ENCODE peak calls at places on chromosome X, in five cellular contexts. W is stomach; A is effector memory CD4-positive, alpha-beta T cell; B is Peyer's patch; L is Karpas-422. G is an unnamed sample.

GRCh38 chrX:150199803-150200202 is 163.3 kb upstream of the MAMLD1 start:
- DNase-seq in W (no peak), L (no peak), A (no peak), B (no peak), G (no peak)

GRCh38 chrX:42242044-42242443 is 318.7 kb upstream of the CASK start:
- DNase-seq in B (no peak), L (no peak), W (no peak), A (no peak), G (no peak)

GRCh38 chrX:55161581-55161980 is 58.6 kb upstream of the PAGE5 start:
- DNase-seq in L (no peak), W (no peak), A (no peak), B (no peak), G (no peak)

GRCh38 chrX:63884821-63885790 is 100.1 kb upstream of the ARHGEF9 start:
- DNase-seq in A (no peak), B (no peak), W (no peak), L (no peak), G (no peak)

GRCh38 chrX:20481632-20482031 is 214.9 kb upstream of the RPS6KA3 start:
- DNase-seq in L (no peak), B (no peak), W (no peak), A (no peak), G (no peak)

GRCh38 chrX:124388562-124388961 is 42.2 kb downstream of the SH2D1A start:
- DNase-seq in B (peak; percentile 31), A (peak; percentile 4), L (peak; percentile 84), W (peak; percentile 55), G (no peak)

GRCh38 chrX:48541140-48541814 is 1.8 kb downstream of the TBC1D25 start:
- DNase-seq in W (no peak), A (no peak), L (no peak), B (no peak), G (no peak)

GRCh38 chrX:134930501-134930900 is 60.3 kb upstream of the SMIM10 start:
- DNase-seq in A (no peak), B (no peak), W (no peak), L (no peak), G (no peak)

GRCh38 chrX:37993857-37994619 is 12.3 kb upstream of the SYTL5 start:
- DNase-seq in W (peak; percentile 74), A (peak; percentile 0), B (no peak), L (peak; percentile 93), G (peak; percentile 75)

GRCh38 chrX:2696698-2697215 is 5.7 kb downstream of the CD99 start:
- DNase-seq in A (no peak), W (no peak), B (peak; percentile 56), L (peak; percentile 46), G (no peak)

GRCh38 chrX:72526534-72527508 is 45.8 kb downstream of the HDAC8 start:
- DNase-seq in W (no peak), L (no peak), B (no peak), A (no peak), G (no peak)

GRCh38 chrX:30674799-30675198 is 21.6 kb downstream of the GK start:
- DNase-seq in A (no peak), L (no peak), B (no peak), W (no peak), G (no peak)

DNA sequence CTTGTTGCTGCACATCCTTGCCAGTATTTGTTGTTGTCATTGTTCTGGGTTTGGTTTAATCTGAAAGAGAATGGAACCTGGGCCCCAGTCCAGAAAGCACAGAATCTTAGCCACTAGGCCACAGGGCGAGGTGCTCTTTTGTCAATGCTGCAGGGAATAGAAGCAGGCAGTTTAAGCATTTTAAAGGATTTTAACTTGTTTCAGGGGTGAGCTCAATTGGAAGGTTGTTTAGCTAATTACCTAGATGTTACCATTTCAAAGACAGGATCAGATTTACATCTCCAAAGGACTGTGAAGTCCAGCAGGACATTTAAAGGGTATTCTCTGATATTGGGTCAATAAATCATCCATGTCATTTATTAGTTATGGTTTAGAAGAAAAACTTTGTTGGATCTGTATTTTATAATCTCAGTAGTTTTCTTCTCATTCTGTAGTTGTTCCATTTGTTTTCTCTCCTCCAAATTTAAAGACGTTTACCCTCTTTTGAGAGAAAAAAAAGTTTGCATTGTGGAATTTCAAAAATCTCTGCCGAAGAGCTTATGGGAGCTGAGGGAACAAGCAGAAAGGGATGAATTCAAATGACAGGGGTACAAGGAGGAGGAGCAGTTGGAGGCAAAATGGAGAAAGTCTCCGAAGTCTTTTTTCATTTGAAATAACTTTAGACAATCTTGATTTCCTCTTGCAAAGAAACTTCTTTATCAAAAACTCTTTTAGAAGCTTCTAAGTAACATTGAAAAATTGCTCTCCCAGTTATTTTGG is 57.5 kb upstream of the FAM47C start:
- DNase-seq in L (no peak), B (no peak), A (no peak), W (no peak), G (no peak)
- H3K27me3 ChIP-seq in L (no peaks in the 10 kb centered on the region), B (no peaks in the 10 kb centered on the region), A (no peaks in the 10 kb centered on the region), W (no peaks in the 10 kb centered on the region), G (no peaks in the 10 kb centered on the region)

DNA sequence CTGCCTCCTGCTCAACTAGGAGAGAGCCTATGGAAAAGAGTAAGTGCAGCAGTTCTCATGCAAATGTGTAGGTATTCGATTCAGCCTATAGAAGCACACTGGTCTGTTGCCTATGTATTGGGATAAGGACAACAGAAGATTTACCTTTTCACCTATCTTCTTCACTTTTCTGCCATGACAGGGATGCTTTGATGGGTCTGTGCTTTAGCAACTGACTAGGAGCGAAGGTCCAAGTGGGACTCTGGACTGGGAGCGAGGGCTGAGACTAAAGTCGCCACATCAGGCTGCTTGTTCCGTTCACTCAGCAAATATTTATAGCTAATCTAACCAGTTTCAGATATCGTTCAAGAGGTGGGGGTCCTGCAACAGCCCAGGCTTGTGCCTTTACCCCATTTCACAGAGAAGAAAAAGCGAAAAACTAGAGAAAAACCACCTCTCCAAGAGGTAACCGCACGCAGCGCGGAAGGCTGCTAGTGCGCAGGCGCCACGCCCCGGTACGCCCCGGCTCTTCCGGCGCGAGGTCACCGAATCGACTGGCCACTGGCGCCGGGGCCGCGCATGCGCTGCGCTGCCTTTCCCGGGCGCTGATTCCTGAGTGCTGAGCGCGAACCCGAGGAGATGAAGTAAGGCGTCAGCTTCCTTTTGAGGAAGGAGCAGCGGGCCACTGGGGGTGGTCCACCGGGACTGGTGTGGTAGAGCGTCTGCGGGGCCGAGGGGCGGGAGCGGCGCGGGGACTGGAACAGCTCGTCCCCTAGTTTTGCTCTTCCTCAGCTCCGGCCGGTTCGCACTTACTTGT is at the start of gene RBMX2:
- DNase-seq in A (peak; percentile 58), W (peak; percentile 77), B (peak; percentile 62), L (peak; percentile 87), G (peak; percentile 91)
- H3K27ac ChIP-seq in A (peak within 1 kb of the TSS; percentile 67), W (peak within 1 kb of the TSS; percentile 70), B (peak within 1 kb of the TSS; percentile 79), L (peak within 1 kb of the TSS; percentile 43), G (peak within 1 kb of the TSS; percentile 67)

GRCh38 chrX:120140293-120140981 is 18.0 kb upstream of the RHOXF2 start:
- DNase-seq in A (no peak), W (no peak), B (no peak), L (no peak), G (peak; percentile 45)
- H3K4me1 ChIP-seq in A (no peaks in the 10 kb centered on the region), W (no peaks in the 10 kb centered on the region), B (no peaks in the 10 kb centered on the region), L (no peaks in the 10 kb centered on the region), G (no peaks in the 10 kb centered on the region)

GRCh38 chrX:153814591-153815315 is 15.6 kb downstream of the PDZD4 start:
- DNase-seq in B (no peak), W (no peak), A (no peak), L (no peak), G (no peak)
- H3K27me3 ChIP-seq in B (no peaks in the 10 kb centered on the region), W (peaks cover 4% of the 10 kb centered on the region), A (no peaks in the 10 kb centered on the region), L (no peaks in the 10 kb centered on the region), G (no peaks in the 10 kb centered on the region)

GRCh38 chrX:25013593-25014365 is 2.0 kb downstream of the ARX start:
- DNase-seq in A (no peak), L (peak; percentile 62), B (no peak), W (no peak), G (no peak)

GRCh38 chrX:25014366-25014838 is 1.4 kb downstream of the ARX start:
- DNase-seq in A (no peak), B (no peak), L (no peak), W (no peak), G (no peak)

GRCh38 chrX:25012433-25012735 is 3.4 kb downstream of the ARX start:
- DNase-seq in W (no peak), L (no peak), B (no peak), A (no peak), G (no peak)

GRCh38 chrX:25011589-25012432 is 4.0 kb downstream of the ARX start:
- DNase-seq in W (no peak), L (no peak), A (no peak), B (no peak), G (no peak)

DNA sequence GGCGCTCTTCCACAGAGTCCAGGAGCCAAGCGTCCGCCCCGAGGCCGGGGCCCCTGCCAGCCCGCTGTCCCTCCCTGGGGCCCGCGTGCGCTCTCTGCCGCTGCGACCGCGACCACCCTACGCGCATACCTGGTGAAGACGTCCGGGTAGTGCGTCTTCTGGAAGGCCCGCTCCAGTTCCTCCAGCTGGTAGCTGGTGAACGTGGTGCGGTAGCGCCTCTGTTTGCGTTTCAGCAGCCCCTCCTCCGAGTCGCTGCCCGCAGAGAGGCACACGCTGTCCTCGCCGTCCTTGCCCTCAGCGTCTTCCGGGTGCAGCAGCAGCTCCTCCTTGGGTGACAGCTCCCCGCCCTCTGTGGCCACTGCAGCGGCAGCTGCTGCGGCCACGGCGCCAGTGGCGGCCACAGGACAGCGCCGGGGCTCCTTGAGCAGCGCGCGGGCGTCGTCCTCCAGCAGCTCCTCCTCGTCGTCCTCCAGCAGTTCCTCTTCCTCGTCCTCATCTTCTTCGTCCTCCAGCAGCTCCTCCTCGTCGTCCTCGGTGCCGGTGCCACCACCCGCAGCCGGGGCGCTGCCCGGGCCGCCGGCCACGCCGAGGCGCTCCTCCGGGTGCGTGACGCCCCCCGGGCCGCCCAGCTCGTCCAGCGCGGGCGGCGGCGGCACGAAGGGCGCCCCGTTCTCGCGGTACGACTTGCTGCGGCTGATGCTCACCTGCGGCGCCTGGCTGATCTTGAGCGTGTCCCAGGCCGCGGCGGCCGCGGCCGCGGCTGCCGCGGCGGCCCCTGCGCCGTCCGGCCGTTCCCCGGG is 2.8 kb downstream of the ARX start:
- DNase-seq in B (no peak), L (peak; percentile 43), W (no peak), A (no peak), G (no peak)
- H3K27ac ChIP-seq in B (no peak overlapping the region), L (no peak overlapping the region), W (no peak overlapping the region), A (no peak overlapping the region), G (no peak overlapping the region)

GRCh38 chrX:11187001-11187400 is 75.9 kb downstream of the HCCS start:
- DNase-seq in W (no peak), B (no peak), L (no peak), A (no peak), G (no peak)

GRCh38 chrX:11190745-11191510 is 79.8 kb downstream of the HCCS start:
- DNase-seq in W (peak; percentile 39), B (no peak), A (no peak), L (no peak), G (no peak)

GRCh38 chrX:11185861-11186260 is 74.7 kb downstream of the HCCS start:
- DNase-seq in W (no peak), B (no peak), L (no peak), A (no peak), G (no peak)

GRCh38 chrX:11189097-11189496 is 78.0 kb downstream of the HCCS start:
- DNase-seq in B (no peak), A (no peak), W (no peak), L (no peak), G (no peak)

DNA sequence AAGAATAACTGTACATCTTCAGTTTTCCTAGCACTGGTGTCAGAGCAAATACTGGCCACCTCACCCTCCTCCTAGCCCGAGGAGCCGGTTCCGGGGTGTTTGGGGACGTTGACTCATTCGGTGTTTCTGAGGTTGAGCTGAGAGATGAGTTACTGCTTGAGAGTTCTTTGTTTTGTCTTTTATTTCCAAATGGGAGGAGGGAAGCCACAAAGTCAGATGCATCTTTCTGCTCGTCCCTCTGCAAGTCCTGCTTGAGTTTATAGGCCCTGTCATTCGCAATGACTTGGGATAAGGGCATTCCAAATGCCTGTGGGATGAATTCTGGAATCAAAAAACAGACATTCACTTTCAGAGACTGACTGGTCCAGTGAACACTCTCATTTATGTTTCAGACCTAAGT is 77.5 kb downstream of the HCCS start:
- DNase-seq in A (no peak), B (no peak), L (peak; percentile 6), W (no peak), G (no peak)
- H3K4me1 ChIP-seq in A (no peaks in the 10 kb centered on the region), B (no peaks in the 10 kb centered on the region), L (no peaks in the 10 kb centered on the region), W (no peaks in the 10 kb centered on the region), G (no peaks in the 10 kb centered on the region)

G was measured in pancreas.